ENCODE peak calls at places on chromosome 1, in five cellular contexts. T is astrocyte, Y is A549, K is left lung, P is heart right ventricle. E is an unnamed sample.

GRCh38 chr1:200243042-200243437 is 166.8 kb downstream of the ZNF281 start:
- DNase-seq in Y (no peak), T (no peak), P (no peak), K (no peak), E (no peak)

GRCh38 chr1:247528812-247529474 is 7.3 kb downstream of the OR2C3 start:
- DNase-seq in T (no peak), P (no peak), Y (no peak), K (no peak), E (no peak)

GRCh38 chr1:237199026-237199425 is 157.0 kb downstream of the RYR2 start:
- DNase-seq in Y (no peak), P (no peak), T (no peak), K (no peak), E (no peak)

GRCh38 chr1:8164670-8165069 is 138.6 kb upstream of the ERRFI1 start:
- DNase-seq in T (no peak), Y (no peak), P (no peak), K (no peak), E (no peak)

GRCh38 chr1:112866151-112866550 is 89.8 kb downstream of the SLC16A1 start:
- DNase-seq in Y (peak; percentile 13), T (peak; percentile 90), P (no peak), K (no peak), E (no peak)

GRCh38 chr1:216281757-216282156 is 141.5 kb downstream of the USH2A start:
- DNase-seq in T (no peak), Y (no peak), K (no peak), P (no peak), E (no peak)

GRCh38 chr1:227547604-227548397 is 15.6 kb upstream of the ZNF678 start:
- DNase-seq in P (no peak), K (peak; percentile 43), T (no peak), Y (no peak), E (peak; percentile 60)

GRCh38 chr1:47755368-47755990 is 241.7 kb downstream of the TRABD2B start:
- DNase-seq in T (no peak), K (peak; percentile 85), Y (peak; percentile 13), P (no peak), E (no peak)

GRCh38 chr1:89121641-89122040 is 4.3 kb downstream of the GBP2 start:
- DNase-seq in Y (no peak), K (no peak), P (no peak), T (no peak), E (no peak)

GRCh38 chr1:113830039-113830438 is 17.8 kb upstream of the RSBN1 start:
- DNase-seq in K (no peak), P (no peak), Y (no peak), T (peak; percentile 39), E (no peak)

GRCh38 chr1:6475381-6476133 is 9.6 kb upstream of the TNFRSF25 start:
- DNase-seq in Y (peak; percentile 73), K (peak; percentile 93), T (no peak), P (no peak), E (no peak)

GRCh38 chr1:217211484-217211883 is 419.4 kb downstream of the GPATCH2 start:
- DNase-seq in Y (no peak), K (no peak), P (no peak), T (no peak), E (no peak)

GRCh38 chr1:221100196-221100950 is 221.1 kb downstream of the HLX start:
- DNase-seq in P (no peak), Y (no peak), K (no peak), T (peak; percentile 90), E (no peak)

GRCh38 chr1:206575165-206575893 is 36.9 kb downstream of the EIF2D start:
- DNase-seq in K (no peak), Y (no peak), P (peak; percentile 70), T (peak; percentile 74), E (no peak)

GRCh38 chr1:242216368-242216767 is 217.5 kb upstream of the MAP1LC3C start:
- DNase-seq in Y (no peak), K (no peak), T (no peak), P (no peak), E (no peak)

GRCh38 chr1:177772621-177773020 is 197.2 kb downstream of the SEC16B start:
- DNase-seq in K (no peak), Y (no peak), T (peak; percentile 42), P (no peak), E (no peak)

GRCh38 chr1:204621391-204621790 is 64.1 kb downstream of the LRRN2 start:
- DNase-seq in P (no peak), T (peak; percentile 25), K (no peak), Y (no peak), E (no peak)

DNA sequence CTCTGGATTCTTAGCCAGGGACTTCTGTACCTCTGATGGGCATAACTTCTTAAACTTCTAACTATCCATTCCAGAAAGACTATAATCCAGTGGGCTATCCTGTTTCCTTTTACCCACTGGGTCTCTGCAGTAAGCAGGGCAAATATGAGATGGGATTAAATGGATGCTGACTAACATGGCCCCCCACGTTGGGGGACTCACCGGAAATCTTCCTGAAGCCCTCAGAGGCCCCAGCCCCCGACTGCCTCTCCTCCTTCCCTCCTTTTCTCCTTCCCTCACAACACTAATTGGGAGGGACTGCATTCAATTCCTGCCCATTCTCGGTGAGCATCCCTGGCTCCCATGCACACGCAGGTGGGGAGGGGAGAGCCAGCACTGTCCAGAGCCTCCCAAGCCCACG is 70.1 kb downstream of the SSBP3 start:
- DNase-seq in Y (no peak), P (no peak), K (no peak), T (no peak), E (no peak)
- H3K4me3 ChIP-seq in Y (no peak overlapping the region), P (no peak overlapping the region), K (no peak overlapping the region), T (no peak overlapping the region), E (no peak overlapping the region)

GRCh38 chr1:3630914-3631313 is 6.1 kb downstream of the TPRG1L start:
- DNase-seq in K (peak; percentile 29), P (no peak), T (no peak), Y (no peak), E (no peak)

GRCh38 chr1:3627515-3628253 is 2.9 kb downstream of the TPRG1L start:
- DNase-seq in Y (no peak), T (no peak), K (peak; percentile 72), P (no peak), E (no peak)

GRCh38 chr1:3630161-3630611 is 5.4 kb downstream of the TPRG1L start:
- DNase-seq in P (no peak), T (no peak), Y (no peak), K (peak; percentile 47), E (no peak)

GRCh38 chr1:3629561-3630160 is 4.8 kb downstream of the TPRG1L start:
- DNase-seq in Y (no peak), T (no peak), P (no peak), K (peak; percentile 38), E (no peak)

GRCh38 chr1:3628445-3628844 is 3.6 kb downstream of the TPRG1L start:
- DNase-seq in P (no peak), K (peak; percentile 23), Y (no peak), T (no peak), E (no peak)
- H3K9me3 ChIP-seq in P (no peaks in the 10 kb centered on the region), K (no peaks in the 10 kb centered on the region), Y (no peaks in the 10 kb centered on the region), T (no peaks in the 10 kb centered on the region), E (no peaks in the 10 kb centered on the region)

GRCh38 chr1:87898401-87898800 is 569.7 kb downstream of the LMO4 start:
- DNase-seq in K (no peak), Y (no peak), T (no peak), P (no peak), E (no peak)
- H3K4me3 ChIP-seq in K (no peak overlapping the region), Y (no peak overlapping the region), T (no peak overlapping the region), P (no peak overlapping the region), E (no peak overlapping the region)

DNA sequence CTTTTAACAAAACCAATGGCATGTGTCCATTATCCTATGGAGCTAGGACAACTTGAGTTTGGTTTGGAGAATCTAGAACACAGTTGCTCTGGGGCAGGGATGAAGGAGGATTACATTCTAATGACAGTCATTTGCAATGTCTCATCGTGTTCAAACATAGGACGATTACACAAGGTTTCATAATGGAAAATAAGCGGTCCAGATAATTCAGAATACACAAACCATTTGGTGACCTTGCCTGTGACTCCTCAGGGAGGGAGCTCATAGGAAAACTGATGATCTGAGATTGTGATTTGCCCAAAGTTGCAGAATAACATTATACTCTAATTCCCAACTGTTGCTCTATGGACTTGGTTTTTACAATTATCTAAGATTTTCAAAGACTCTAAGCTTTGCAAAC is 27.6 kb upstream of the RGL1 start:
- DNase-seq in P (no peak), T (no peak), K (no peak), Y (no peak), E (no peak)
- H3K9me3 ChIP-seq in P (no peaks in the 10 kb centered on the region), T (no peaks in the 10 kb centered on the region), K (peaks cover 11% of the 10 kb centered on the region), Y (peaks cover 12% of the 10 kb centered on the region), E (no peaks in the 10 kb centered on the region)

GRCh38 chr1:35810096-35810860 is 2.5 kb downstream of the AGO4 start:
- DNase-seq in P (no peak), K (no peak), Y (no peak), T (peak; percentile 57), E (no peak)

GRCh38 chr1:35808376-35809155 is 750 bp downstream of the AGO4 start:
- DNase-seq in K (peak; percentile 86), Y (peak; percentile 8), P (peak; percentile 20), T (peak; percentile 4), E (no peak)

GRCh38 chr1:35807614-35808375 is at the start of gene AGO4:
- DNase-seq in P (peak; percentile 58), K (peak; percentile 93), T (peak; percentile 42), Y (peak; percentile 43), E (peak; percentile 74)

GRCh38 chr1:35809156-35810095 is 1.6 kb downstream of the AGO4 start:
- DNase-seq in K (no peak), T (no peak), Y (no peak), P (no peak), E (no peak)
- H3K4me3 ChIP-seq in K (peak overlapping the region; percentile 69), T (peak overlapping the region; percentile 80), Y (peak overlapping the region; percentile 98), P (peak overlapping the region; percentile 94), E (peak overlapping the region; percentile 95)

GRCh38 chr1:243598433-243598832 is 251.6 kb downstream of the AKT3 start:
- DNase-seq in K (no peak), T (peak; percentile 91), Y (no peak), P (no peak), E (no peak)
- H3K9me3 ChIP-seq in K (peaks cover 13% of the 10 kb centered on the region), T (peaks cover 3% of the 10 kb centered on the region), Y (peaks cover 17% of the 10 kb centered on the region), P (peaks cover 4% of the 10 kb centered on the region), E (no peaks in the 10 kb centered on the region)

DNA sequence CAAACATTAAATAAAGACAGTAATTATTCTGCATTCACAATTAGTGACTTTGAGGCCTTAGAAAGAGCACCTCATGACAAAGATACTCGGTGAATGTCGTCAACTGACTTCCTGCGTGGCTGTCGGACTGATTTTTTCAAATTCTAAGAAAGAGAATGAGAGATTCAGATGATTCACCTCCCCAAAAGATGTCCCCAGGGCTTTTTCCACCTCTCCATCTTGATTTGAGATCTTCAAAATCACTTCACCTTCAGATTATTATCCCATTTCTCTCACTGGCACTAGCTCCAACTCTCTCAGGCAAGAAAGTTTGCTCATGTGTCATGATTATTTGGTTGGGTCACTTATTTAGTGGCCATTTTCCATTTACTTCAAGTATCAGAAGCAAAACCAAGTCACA is 5.0 kb upstream of the EDEM3 start:
- DNase-seq in P (no peak), T (no peak), K (no peak), Y (no peak), E (no peak)
- H3K4me3 ChIP-seq in P (no peak overlapping the region), T (no peak overlapping the region), K (no peak overlapping the region), Y (no peak overlapping the region), E (no peak overlapping the region)

DNA sequence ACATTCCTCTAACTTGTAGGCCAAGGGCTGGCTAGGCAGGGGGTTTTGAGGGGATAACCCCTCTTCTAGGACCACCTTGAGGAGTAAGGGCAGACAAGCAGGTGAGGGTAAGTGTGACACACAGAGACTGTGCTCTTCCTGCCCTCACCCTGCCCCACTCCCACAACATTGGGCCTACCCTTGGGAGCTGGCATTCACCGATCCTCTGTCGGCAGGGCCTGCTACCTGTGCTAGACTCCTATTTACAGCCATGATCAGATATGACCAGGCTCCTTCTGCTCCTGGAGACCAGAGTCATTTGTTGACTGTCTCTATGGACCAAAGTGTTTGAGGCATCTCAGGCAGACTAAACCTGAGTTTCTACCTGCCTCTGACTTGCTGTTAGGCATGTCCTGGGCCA is 68.3 kb downstream of the SYF2 start:
- DNase-seq in P (no peak), T (no peak), Y (no peak), K (no peak), E (no peak)
- H3K9me3 ChIP-seq in P (no peaks in the 10 kb centered on the region), T (no peaks in the 10 kb centered on the region), Y (peaks cover 3% of the 10 kb centered on the region), K (peaks cover 3% of the 10 kb centered on the region), E (no peaks in the 10 kb centered on the region)

E was measured in vagina.